ENCODE peak calls at places on chromosomes 5 and 9, in ten cellular contexts. One of them, this sample, is unnamed.
A peak's percentile ranks its signal among the peaks of the same experiment; 100 is the strongest.

GRCh38 chr9:93096131-93096802 is at the start of gene CARD19:
- DNase-seq in fibroblast of lung: peak; percentile 35
- DNase-seq in tibial nerve: peak; percentile 43
- DNase-seq in HepG2: no peak
- DNase-seq in uterus: peak; percentile 71
- DNase-seq in IMR-90: peak; percentile 12
- DNase-seq in stomach: peak; percentile 67
- DNase-seq in sigmoid colon: peak; percentile 87
- DNase-seq in Karpas-422: peak; percentile 62
- DNase-seq in ovary: peak; percentile 69
- DNase-seq in this sample: peak; percentile 72

GRCh38 chr9:75775173-75775572 is 115.3 kb upstream of the PCSK5 start:
- DNase-seq in fibroblast of lung: no peak
- DNase-seq in tibial nerve: no peak
- DNase-seq in HepG2: no peak
- DNase-seq in uterus: no peak
- DNase-seq in IMR-90: no peak
- DNase-seq in stomach: no peak
- DNase-seq in sigmoid colon: no peak
- DNase-seq in Karpas-422: no peak
- DNase-seq in ovary: no peak
- DNase-seq in this sample: peak; percentile 55

GRCh38 chr9:123548749-123549545 is 192.9 kb downstream of the CRB2 start:
- DNase-seq in fibroblast of lung: no peak
- DNase-seq in tibial nerve: no peak
- DNase-seq in HepG2: no peak
- DNase-seq in uterus: no peak
- DNase-seq in IMR-90: no peak
- DNase-seq in stomach: no peak
- DNase-seq in sigmoid colon: no peak
- DNase-seq in Karpas-422: no peak
- DNase-seq in ovary: no peak
- DNase-seq in this sample: no peak

GRCh38 chr5:10400834-10401233 is 40.8 kb upstream of the ROPN1L start:
- DNase-seq in fibroblast of lung: peak; percentile 87
- DNase-seq in tibial nerve: no peak
- DNase-seq in HepG2: no peak
- DNase-seq in uterus: peak; percentile 27
- DNase-seq in IMR-90: peak; percentile 61
- DNase-seq in stomach: no peak
- DNase-seq in sigmoid colon: no peak
- DNase-seq in Karpas-422: no peak
- DNase-seq in ovary: no peak
- DNase-seq in this sample: no peak

GRCh38 chr5:56580864-56581263 is 234.5 kb upstream of the MAP3K1 start:
- DNase-seq in fibroblast of lung: no peak
- DNase-seq in tibial nerve: no peak
- DNase-seq in HepG2: no peak
- DNase-seq in uterus: no peak
- DNase-seq in IMR-90: no peak
- DNase-seq in stomach: no peak
- DNase-seq in sigmoid colon: no peak
- DNase-seq in Karpas-422: no peak
- DNase-seq in ovary: no peak
- DNase-seq in this sample: no peak

GRCh38 chr9:112494153-112494552 is 7.5 kb downstream of the KIAA1958 start:
- DNase-seq in fibroblast of lung: peak; percentile 9
- DNase-seq in tibial nerve: no peak
- DNase-seq in HepG2: no peak
- DNase-seq in uterus: no peak
- DNase-seq in IMR-90: no peak
- DNase-seq in stomach: no peak
- DNase-seq in sigmoid colon: no peak
- DNase-seq in Karpas-422: no peak
- DNase-seq in ovary: no peak
- DNase-seq in this sample: no peak

GRCh38 chr9:18791074-18791473 is 241.9 kb downstream of the SAXO1 start:
- DNase-seq in fibroblast of lung: peak; percentile 28
- DNase-seq in tibial nerve: no peak
- DNase-seq in HepG2: peak; percentile 39
- DNase-seq in uterus: no peak
- DNase-seq in IMR-90: peak; percentile 12
- DNase-seq in stomach: no peak
- DNase-seq in sigmoid colon: no peak
- DNase-seq in Karpas-422: peak; percentile 83
- DNase-seq in ovary: no peak
- DNase-seq in this sample: no peak

GRCh38 chr9:31393240-31393639 is 991.2 kb upstream of the ACO1 start:
- DNase-seq in fibroblast of lung: no peak
- DNase-seq in tibial nerve: no peak
- DNase-seq in HepG2: no peak
- DNase-seq in uterus: no peak
- DNase-seq in IMR-90: no peak
- DNase-seq in stomach: no peak
- DNase-seq in sigmoid colon: no peak
- DNase-seq in Karpas-422: no peak
- DNase-seq in ovary: no peak
- DNase-seq in this sample: no peak

DNA sequence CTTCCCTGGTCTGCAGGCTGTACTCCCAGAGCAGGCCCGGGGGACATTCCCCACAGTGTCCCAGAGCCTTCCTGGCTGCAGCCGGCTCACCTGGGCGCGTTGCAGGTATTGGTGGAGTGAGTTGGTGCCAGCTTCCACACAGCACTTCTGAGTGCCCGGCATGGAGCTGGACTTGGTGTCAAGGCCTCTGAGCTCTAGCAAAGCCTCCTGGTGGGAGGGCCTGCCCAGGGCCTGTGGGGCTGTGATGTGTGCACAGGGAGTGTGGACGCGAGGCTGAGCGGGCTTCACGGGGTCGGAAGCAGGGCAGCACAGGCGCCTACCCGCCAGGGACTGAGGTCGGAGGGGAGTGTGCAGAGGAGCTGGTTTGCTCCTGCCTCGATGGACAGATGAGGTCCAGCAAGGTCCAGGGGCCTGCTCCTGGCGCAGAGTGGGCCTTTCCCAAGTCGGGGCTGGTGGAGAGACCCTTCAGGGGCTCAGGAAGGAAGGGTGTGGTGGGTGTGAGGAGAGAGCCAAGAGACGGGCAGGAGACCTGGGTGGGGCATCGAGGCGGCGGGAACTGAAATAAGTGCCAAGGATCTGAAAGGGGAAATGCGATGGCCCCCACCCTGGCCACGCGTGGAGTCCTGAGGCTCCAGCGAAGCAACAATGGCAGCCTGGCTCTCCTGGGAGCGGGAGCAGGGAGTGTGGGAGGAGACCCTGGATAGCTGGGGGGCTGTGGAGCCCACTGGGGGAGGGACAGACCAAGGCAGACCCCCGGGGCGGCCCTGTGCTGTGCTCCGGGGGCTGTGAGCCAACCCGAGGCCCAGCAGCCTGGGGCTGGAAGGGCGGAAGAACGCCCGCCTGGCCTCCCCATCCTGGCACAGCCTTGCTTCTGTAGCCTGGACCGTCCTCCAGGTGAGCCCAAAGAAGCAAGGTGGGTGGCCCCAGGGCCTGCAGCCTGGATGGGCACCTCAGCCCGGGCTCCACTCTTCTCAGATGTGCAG is 78.4 kb downstream of the RXRA start:
- DNase-seq in fibroblast of lung: no peak
- DNase-seq in tibial nerve: no peak
- DNase-seq in HepG2: no peak
- DNase-seq in uterus: no peak
- DNase-seq in IMR-90: no peak
- DNase-seq in stomach: no peak
- DNase-seq in sigmoid colon: no peak
- DNase-seq in Karpas-422: no peak
- DNase-seq in ovary: no peak
- DNase-seq in this sample: peak; percentile 61
- H3K4me1 ChIP-seq in fibroblast of lung: peaks cover 30% of the 10 kb centered on the region
- H3K4me1 ChIP-seq in tibial nerve: peaks cover 100% of the 10 kb centered on the region
- H3K4me1 ChIP-seq in HepG2: no peaks in the 10 kb centered on the region
- H3K4me1 ChIP-seq in uterus: peaks cover 6% of the 10 kb centered on the region
- H3K4me1 ChIP-seq in IMR-90: peaks cover 30% of the 10 kb centered on the region
- H3K4me1 ChIP-seq in stomach: peaks cover 81% of the 10 kb centered on the region
- H3K4me1 ChIP-seq in sigmoid colon: peaks cover 91% of the 10 kb centered on the region
- H3K4me1 ChIP-seq in Karpas-422: peaks cover 27% of the 10 kb centered on the region
- H3K4me1 ChIP-seq in ovary: peaks cover 39% of the 10 kb centered on the region
- H3K4me1 ChIP-seq in this sample: peaks cover 45% of the 10 kb centered on the region

GRCh38 chr5:1640276-1640898 is 116.6 kb upstream of the LPCAT1 start:
- DNase-seq in fibroblast of lung: no peak
- DNase-seq in tibial nerve: no peak
- DNase-seq in HepG2: no peak
- DNase-seq in uterus: no peak
- DNase-seq in IMR-90: no peak
- DNase-seq in stomach: no peak
- DNase-seq in sigmoid colon: peak; percentile 40
- DNase-seq in Karpas-422: no peak
- DNase-seq in ovary: no peak
- DNase-seq in this sample: no peak

GRCh38 chr5:1641041-1641440 is 117.3 kb upstream of the LPCAT1 start:
- DNase-seq in fibroblast of lung: no peak
- DNase-seq in tibial nerve: no peak
- DNase-seq in HepG2: no peak
- DNase-seq in uterus: no peak
- DNase-seq in IMR-90: no peak
- DNase-seq in stomach: no peak
- DNase-seq in sigmoid colon: peak; percentile 55
- DNase-seq in Karpas-422: no peak
- DNase-seq in ovary: no peak
- DNase-seq in this sample: no peak

GRCh38 chr5:1637639-1638481 is 114.1 kb upstream of the LPCAT1 start:
- DNase-seq in fibroblast of lung: no peak
- DNase-seq in tibial nerve: no peak
- DNase-seq in HepG2: no peak
- DNase-seq in uterus: no peak
- DNase-seq in IMR-90: no peak
- DNase-seq in stomach: no peak
- DNase-seq in sigmoid colon: peak; percentile 43
- DNase-seq in Karpas-422: peak; percentile 27
- DNase-seq in ovary: no peak
- DNase-seq in this sample: no peak

GRCh38 chr5:1638658-1639400 is 115.1 kb upstream of the LPCAT1 start:
- DNase-seq in fibroblast of lung: no peak
- DNase-seq in tibial nerve: no peak
- DNase-seq in HepG2: no peak
- DNase-seq in uterus: peak; percentile 1
- DNase-seq in IMR-90: no peak
- DNase-seq in stomach: peak; percentile 18
- DNase-seq in sigmoid colon: peak; percentile 49
- DNase-seq in Karpas-422: no peak
- DNase-seq in ovary: no peak
- DNase-seq in this sample: no peak

GRCh38 chr5:1639757-1640156 is 116.0 kb upstream of the LPCAT1 start:
- DNase-seq in fibroblast of lung: no peak
- DNase-seq in tibial nerve: no peak
- DNase-seq in HepG2: no peak
- DNase-seq in uterus: no peak
- DNase-seq in IMR-90: no peak
- DNase-seq in stomach: no peak
- DNase-seq in sigmoid colon: peak; percentile 38
- DNase-seq in Karpas-422: no peak
- DNase-seq in ovary: no peak
- DNase-seq in this sample: no peak
- H3K4me1 ChIP-seq in fibroblast of lung: no peaks in the 10 kb centered on the region
- H3K4me1 ChIP-seq in tibial nerve: peaks cover 14% of the 10 kb centered on the region
- H3K4me1 ChIP-seq in HepG2: peaks cover 20% of the 10 kb centered on the region
- H3K4me1 ChIP-seq in uterus: no peaks in the 10 kb centered on the region
- H3K4me1 ChIP-seq in IMR-90: peaks cover 4% of the 10 kb centered on the region
- H3K4me1 ChIP-seq in stomach: peaks cover 3% of the 10 kb centered on the region
- H3K4me1 ChIP-seq in sigmoid colon: peaks cover 1% of the 10 kb centered on the region
- H3K4me1 ChIP-seq in Karpas-422: peaks cover 5% of the 10 kb centered on the region
- H3K4me1 ChIP-seq in ovary: peaks cover 2% of the 10 kb centered on the region
- H3K4me1 ChIP-seq in this sample: no peaks in the 10 kb centered on the region

GRCh38 chr5:151126199-151126645 is 31.4 kb downstream of the ANXA6 start:
- DNase-seq in fibroblast of lung: peak; percentile 71
- DNase-seq in tibial nerve: peak; percentile 60
- DNase-seq in HepG2: peak; percentile 68
- DNase-seq in uterus: peak; percentile 69
- DNase-seq in IMR-90: peak; percentile 51
- DNase-seq in stomach: peak; percentile 82
- DNase-seq in sigmoid colon: peak; percentile 86
- DNase-seq in Karpas-422: peak; percentile 87
- DNase-seq in ovary: peak; percentile 61
- DNase-seq in this sample: peak; percentile 91

GRCh38 chr5:151122828-151123227 is 34.8 kb downstream of the ANXA6 start:
- DNase-seq in fibroblast of lung: no peak
- DNase-seq in tibial nerve: no peak
- DNase-seq in HepG2: no peak
- DNase-seq in uterus: no peak
- DNase-seq in IMR-90: no peak
- DNase-seq in stomach: no peak
- DNase-seq in sigmoid colon: no peak
- DNase-seq in Karpas-422: no peak
- DNase-seq in ovary: no peak
- DNase-seq in this sample: no peak

GRCh38 chr5:151125421-151125820 is 32.2 kb downstream of the ANXA6 start:
- DNase-seq in fibroblast of lung: no peak
- DNase-seq in tibial nerve: no peak
- DNase-seq in HepG2: no peak
- DNase-seq in uterus: no peak
- DNase-seq in IMR-90: no peak
- DNase-seq in stomach: no peak
- DNase-seq in sigmoid colon: no peak
- DNase-seq in Karpas-422: peak; percentile 78
- DNase-seq in ovary: no peak
- DNase-seq in this sample: no peak

GRCh38 chr5:151121652-151122051 is 35.9 kb downstream of the ANXA6 start:
- DNase-seq in fibroblast of lung: no peak
- DNase-seq in tibial nerve: no peak
- DNase-seq in HepG2: no peak
- DNase-seq in uterus: no peak
- DNase-seq in IMR-90: no peak
- DNase-seq in stomach: no peak
- DNase-seq in sigmoid colon: no peak
- DNase-seq in Karpas-422: no peak
- DNase-seq in ovary: no peak
- DNase-seq in this sample: no peak

DNA sequence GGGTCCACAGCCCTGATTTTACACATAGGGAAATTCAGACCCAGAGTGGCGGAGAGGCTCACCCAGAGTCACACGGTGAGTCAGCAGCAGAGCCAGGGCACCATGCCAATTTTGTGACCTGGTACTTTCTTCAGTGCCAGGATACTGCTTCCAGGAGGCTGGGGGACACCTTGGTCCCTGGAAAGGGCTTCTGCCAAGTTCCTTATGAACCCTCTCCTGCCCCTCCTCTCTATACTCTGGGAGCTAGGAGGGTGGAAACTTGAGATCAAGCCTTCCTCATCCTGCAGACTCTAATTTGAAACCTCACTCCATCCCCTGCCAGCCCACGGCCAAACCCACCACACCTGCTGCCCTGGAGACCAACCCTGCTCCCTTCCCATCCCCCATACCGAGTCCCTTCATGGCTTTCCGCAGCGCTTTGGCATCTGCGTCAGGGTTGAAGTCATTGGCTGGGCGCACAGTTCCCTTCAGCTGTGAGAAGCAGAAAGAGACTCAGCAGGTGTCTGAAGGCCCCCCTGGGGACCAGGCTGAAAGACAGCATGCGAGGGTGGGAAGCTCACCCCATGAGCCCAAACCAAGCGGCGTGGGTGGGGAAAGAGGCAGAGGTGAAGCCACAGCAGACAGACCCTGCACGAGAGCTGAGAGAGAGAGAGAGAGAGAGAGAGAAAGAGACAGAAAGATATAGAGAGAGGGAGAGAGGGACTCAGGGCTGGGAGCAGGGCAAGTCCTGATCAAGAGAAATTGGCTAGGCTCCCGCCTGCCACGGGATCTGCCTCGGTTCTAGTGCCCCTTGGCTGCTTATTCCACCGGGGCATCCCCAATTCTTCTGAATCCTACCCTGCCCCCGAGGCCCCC is 33.5 kb downstream of the ANXA6 start:
- DNase-seq in fibroblast of lung: peak; percentile 16
- DNase-seq in tibial nerve: no peak
- DNase-seq in HepG2: no peak
- DNase-seq in uterus: no peak
- DNase-seq in IMR-90: peak; percentile 39
- DNase-seq in stomach: peak; percentile 85
- DNase-seq in sigmoid colon: peak; percentile 82
- DNase-seq in Karpas-422: peak; percentile 96
- DNase-seq in ovary: no peak
- DNase-seq in this sample: peak; percentile 73
- H3K4me1 ChIP-seq in fibroblast of lung: peaks cover 4% of the 10 kb centered on the region
- H3K4me1 ChIP-seq in tibial nerve: peaks cover 15% of the 10 kb centered on the region
- H3K4me1 ChIP-seq in HepG2: peaks cover 4% of the 10 kb centered on the region
- H3K4me1 ChIP-seq in uterus: no peaks in the 10 kb centered on the region
- H3K4me1 ChIP-seq in IMR-90: peaks cover 2% of the 10 kb centered on the region
- H3K4me1 ChIP-seq in stomach: peaks cover 21% of the 10 kb centered on the region
- H3K4me1 ChIP-seq in sigmoid colon: peaks cover 16% of the 10 kb centered on the region
- H3K4me1 ChIP-seq in Karpas-422: peaks cover 67% of the 10 kb centered on the region
- H3K4me1 ChIP-seq in ovary: no peaks in the 10 kb centered on the region
- H3K4me1 ChIP-seq in this sample: no peaks in the 10 kb centered on the region

GRCh38 chr9:70389642-70390266 is 24.7 kb downstream of the KLF9 start:
- DNase-seq in fibroblast of lung: peak; percentile 62
- DNase-seq in tibial nerve: no peak
- DNase-seq in HepG2: no peak
- DNase-seq in uterus: no peak
- DNase-seq in IMR-90: peak; percentile 49
- DNase-seq in stomach: no peak
- DNase-seq in sigmoid colon: no peak
- DNase-seq in Karpas-422: no peak
- DNase-seq in ovary: no peak
- DNase-seq in this sample: no peak

GRCh38 chr9:70390922-70391321 is 23.5 kb downstream of the KLF9 start:
- DNase-seq in fibroblast of lung: peak; percentile 54
- DNase-seq in tibial nerve: no peak
- DNase-seq in HepG2: no peak
- DNase-seq in uterus: no peak
- DNase-seq in IMR-90: no peak
- DNase-seq in stomach: no peak
- DNase-seq in sigmoid colon: no peak
- DNase-seq in Karpas-422: no peak
- DNase-seq in ovary: no peak
- DNase-seq in this sample: no peak

GRCh38 chr9:70387663-70388062 is 26.8 kb downstream of the KLF9 start:
- DNase-seq in fibroblast of lung: no peak
- DNase-seq in tibial nerve: no peak
- DNase-seq in HepG2: no peak
- DNase-seq in uterus: no peak
- DNase-seq in IMR-90: no peak
- DNase-seq in stomach: no peak
- DNase-seq in sigmoid colon: no peak
- DNase-seq in Karpas-422: no peak
- DNase-seq in ovary: no peak
- DNase-seq in this sample: peak; percentile 72

GRCh38 chr9:70392189-70392588 is 22.3 kb downstream of the KLF9 start:
- DNase-seq in fibroblast of lung: peak; percentile 28
- DNase-seq in tibial nerve: no peak
- DNase-seq in HepG2: no peak
- DNase-seq in uterus: no peak
- DNase-seq in IMR-90: no peak
- DNase-seq in stomach: no peak
- DNase-seq in sigmoid colon: no peak
- DNase-seq in Karpas-422: peak; percentile 62
- DNase-seq in ovary: no peak
- DNase-seq in this sample: no peak

DNA sequence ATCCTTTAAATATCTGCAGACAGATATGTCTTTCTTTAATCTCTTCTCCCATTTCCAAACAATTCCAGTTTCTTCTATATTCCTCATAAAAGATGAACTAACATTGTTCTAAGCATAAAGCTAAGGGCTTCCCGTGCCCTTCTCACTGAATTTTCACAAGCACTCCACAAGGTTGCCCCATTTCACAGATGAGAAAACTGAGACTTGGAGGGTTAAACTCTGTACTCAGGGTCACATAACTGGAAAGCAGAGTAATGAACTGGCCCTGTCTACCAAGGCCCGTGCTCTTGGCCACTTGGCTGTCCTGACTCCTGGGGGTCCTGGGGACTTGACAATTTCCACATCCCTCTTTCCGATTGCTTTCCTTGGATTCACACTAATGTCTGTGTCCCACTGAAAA is 25.3 kb downstream of the KLF9 start:
- DNase-seq in fibroblast of lung: no peak
- DNase-seq in tibial nerve: no peak
- DNase-seq in HepG2: no peak
- DNase-seq in uterus: no peak
- DNase-seq in IMR-90: no peak
- DNase-seq in stomach: no peak
- DNase-seq in sigmoid colon: no peak
- DNase-seq in Karpas-422: no peak
- DNase-seq in ovary: no peak
- DNase-seq in this sample: no peak
- H3K4me1 ChIP-seq in fibroblast of lung: peaks cover 3% of the 10 kb centered on the region
- H3K4me1 ChIP-seq in tibial nerve: peaks cover 99% of the 10 kb centered on the region
- H3K4me1 ChIP-seq in HepG2: peaks cover 4% of the 10 kb centered on the region
- H3K4me1 ChIP-seq in uterus: peaks cover 5% of the 10 kb centered on the region
- H3K4me1 ChIP-seq in IMR-90: peaks cover 14% of the 10 kb centered on the region
- H3K4me1 ChIP-seq in stomach: peaks cover 38% of the 10 kb centered on the region
- H3K4me1 ChIP-seq in sigmoid colon: peaks cover 63% of the 10 kb centered on the region
- H3K4me1 ChIP-seq in Karpas-422: no peaks in the 10 kb centered on the region
- H3K4me1 ChIP-seq in ovary: peaks cover 12% of the 10 kb centered on the region
- H3K4me1 ChIP-seq in this sample: peaks cover 33% of the 10 kb centered on the region